ENCODE peak calls at places on chromosomes 3 and 15, in eight cellular contexts. M is DMS79 treated with DMSO at 0.1 percent for 48 hours; B is fibroblast of lung; K is hypothalamus; X is AG08395; C is GM12892; Y is NCI-H524; O is stimulated activated CD4-positive, alpha-beta T cell treated with anti-CD3 and anti-CD28 coated beads, Interleukin-1b, Interleukin-23, amount 100 ng/mL, for 24 hours. I is an unnamed sample.

GRCh38 chr3:172595648-172596393 is 72.6 kb upstream of the TNFSF10 start:
- DNase-seq in M (no peak), B (peak; percentile 46), K (no peak), X (peak; percentile 64), C (peak; percentile 33), Y (no peak), O (peak; percentile 21), I (peak; percentile 69)

GRCh38 chr3:16910207-16910606 is 25.5 kb downstream of the PLCL2 start:
- DNase-seq in M (no peak), B (no peak), K (no peak), X (no peak), C (no peak), Y (no peak), O (no peak), I (no peak)

GRCh38 chr15:29924750-29925149 is 102.5 kb upstream of the TJP1 start:
- DNase-seq in M (no peak), B (peak; percentile 93), K (no peak), X (peak; percentile 63), C (no peak), Y (peak; percentile 18), O (no peak), I (peak; percentile 13)

GRCh38 chr15:67174864-67175573 is 79.4 kb downstream of the AAGAB start:
- DNase-seq in M (no peak), B (peak; percentile 61), K (peak; percentile 11), X (no peak), C (no peak), Y (no peak), O (peak; percentile 47), I (no peak)

GRCh38 chr3:194806991-194807685 is 121.5 kb downstream of the FAM43A start:
- DNase-seq in M (no peak), B (peak; percentile 24), K (no peak), X (peak; percentile 79), C (no peak), Y (no peak), O (no peak), I (peak; percentile 37)

GRCh38 chr3:198079771-198080520 is 119.9 kb downstream of the LMLN start:
- DNase-seq in M (no peak), B (peak; percentile 19), K (no peak), X (no peak), C (no peak), Y (peak; percentile 84), O (peak; percentile 28), I (peak; percentile 66)

GRCh38 chr3:58628823-58629562 is 37.6 kb downstream of the FAM3D start:
- DNase-seq in M (no peak), B (peak; percentile 91), K (no peak), X (peak; percentile 86), C (no peak), Y (peak; percentile 91), O (no peak), I (peak; percentile 80)

GRCh38 chr3:100260081-100260684 is 609 bp upstream of the TBC1D23 start:
- DNase-seq in M (peak; percentile 38), B (peak; percentile 71), K (no peak), X (no peak), C (no peak), Y (peak; percentile 62), O (no peak), I (peak; percentile 20)

GRCh38 chr3:50122071-50122470 is 33.1 kb upstream of the SEMA3F start:
- DNase-seq in M (no peak), B (no peak), K (no peak), X (no peak), C (no peak), Y (peak; percentile 43), O (no peak), I (no peak)

GRCh38 chr15:89018235-89018634 is 70.0 kb upstream of the ABHD2 start:
- DNase-seq in M (no peak), B (peak; percentile 42), K (peak; percentile 9), X (peak; percentile 72), C (no peak), Y (no peak), O (no peak), I (no peak)

GRCh38 chr3:11435420-11435819 is 163.2 kb downstream of the ATG7 start:
- DNase-seq in M (no peak), B (no peak), K (no peak), X (no peak), C (no peak), Y (no peak), O (no peak), I (no peak)

GRCh38 chr3:113912551-113913246 is 35.1 kb upstream of the ZDHHC23 start:
- DNase-seq in M (peak; percentile 64), B (peak; percentile 69), K (no peak), X (peak; percentile 51), C (no peak), Y (peak; percentile 81), O (peak; percentile 7), I (peak; percentile 58)

GRCh38 chr3:46496745-46497555 is 826 bp upstream of the RTP3 start:
- DNase-seq in M (no peak), B (no peak), K (no peak), X (no peak), C (no peak), Y (peak; percentile 34), O (no peak), I (peak; percentile 8)

GRCh38 chr3:18443670-18444596 is 18.8 kb upstream of the SATB1 start:
- DNase-seq in M (no peak), B (peak; percentile 24), K (no peak), X (peak; percentile 8), C (no peak), Y (peak; percentile 17), O (no peak), I (peak; percentile 11)

GRCh38 chr15:39499151-39499550 is 81.7 kb upstream of the THBS1 start:
- DNase-seq in M (no peak), B (peak; percentile 51), K (no peak), X (no peak), C (no peak), Y (no peak), O (no peak), I (no peak)

GRCh38 chr3:14468621-14468981 is 66.2 kb downstream of the SLC6A6 start:
- DNase-seq in M (no peak), B (no peak), K (no peak), X (no peak), C (no peak), Y (no peak), O (no peak), I (no peak)

GRCh38 chr15:78384651-78385050 is 44.5 kb downstream of the CRABP1 start:
- DNase-seq in M (no peak), B (no peak), K (no peak), X (no peak), C (no peak), Y (no peak), O (no peak), I (no peak)